ENCODE peak calls at places on chromosome 7, in four cellular contexts. V, J, H and C are unnamed samples.

GRCh38 chr7:32145911-32146310 is 75.7 kb upstream of the PDE1C start:
- DNase-seq in J (no peak), H (no peak), V (no peak), C (no peak)

GRCh38 chr7:1459512-1459892 is 232 bp upstream of the MICALL2 start:
- DNase-seq in H (peak; percentile 94), V (peak; percentile 97), J (peak; percentile 100), C (peak; percentile 100)

GRCh38 chr7:151008511-151009323 is 15.6 kb downstream of the ATG9B start:
- DNase-seq in H (peak; percentile 75), V (peak; percentile 97), J (peak; percentile 95), C (peak; percentile 80)

GRCh38 chr7:13848576-13849527 is 140.6 kb downstream of the ETV1 start:
- DNase-seq in V (peak; percentile 10), H (no peak), J (no peak), C (peak; percentile 21)

GRCh38 chr7:104548861-104549260 is 220.5 kb downstream of the LHFPL3 start:
- DNase-seq in V (no peak), J (no peak), H (no peak), C (no peak)

GRCh38 chr7:50474382-50475155 is 24.4 kb upstream of the FIGNL1 start:
- DNase-seq in H (no peak), V (no peak), J (no peak), C (no peak)

GRCh38 chr7:103803631-103804030 is 185.8 kb downstream of the RELN start:
- DNase-seq in H (no peak), V (no peak), J (no peak), C (no peak)

GRCh38 chr7:119596651-119597050 is 676.3 kb upstream of the KCND2 start:
- DNase-seq in V (no peak), J (no peak), H (no peak), C (no peak)

GRCh38 chr7:105257338-105257737 is 131.4 kb downstream of the SRPK2 start:
- DNase-seq in J (no peak), H (no peak), V (no peak), C (peak; percentile 50)

GRCh38 chr7:51645707-51646298 is 329.2 kb upstream of the COBL start:
- DNase-seq in J (no peak), H (no peak), V (no peak), C (no peak)

GRCh38 chr7:88226886-88227516 is 7.2 kb upstream of the SRI start:
- DNase-seq in J (no peak), V (no peak), H (no peak), C (no peak)

GRCh38 chr7:105156731-105157130 is 142.7 kb downstream of the KMT2E start:
- DNase-seq in H (no peak), J (no peak), V (no peak), C (no peak)

GRCh38 chr7:11516328-11516727 is 315.7 kb downstream of the THSD7A start:
- DNase-seq in H (no peak), J (no peak), V (no peak), C (no peak)

GRCh38 chr7:4556868-4557620 is 125.1 kb upstream of the FOXK1 start:
- DNase-seq in H (no peak), J (no peak), V (no peak), C (no peak)

DNA sequence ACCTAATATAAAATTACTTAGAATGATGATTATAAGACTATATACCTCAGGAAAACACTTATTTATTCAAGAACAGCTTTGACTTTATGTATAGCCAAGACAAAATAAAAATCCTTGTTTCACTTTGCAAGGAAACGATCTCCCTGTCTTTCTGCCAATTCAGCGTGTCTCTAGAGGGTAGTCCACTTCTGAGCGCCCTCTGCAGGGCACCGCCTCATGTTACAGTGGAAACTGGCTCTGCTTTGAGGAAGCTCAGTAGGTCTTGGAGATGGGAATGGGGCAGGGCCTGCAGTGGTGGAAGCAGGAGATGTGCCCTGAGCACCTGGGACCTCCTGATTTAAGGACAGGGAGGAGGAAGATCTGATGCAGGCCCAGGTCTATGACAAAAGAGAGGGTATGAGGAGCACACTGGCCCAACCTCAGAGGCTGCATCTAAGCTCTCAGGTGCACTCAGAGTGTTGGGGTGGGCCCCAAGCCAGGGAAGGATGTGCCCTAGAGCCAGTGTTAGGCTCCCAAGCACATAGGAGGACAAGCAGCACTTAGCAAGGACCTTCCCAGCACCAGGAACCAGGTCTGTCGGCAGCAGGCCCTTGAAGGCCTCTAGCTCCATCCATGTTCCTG is 481.0 kb downstream of the TNS3 start:
- DNase-seq in J (peak; percentile 80), V (peak; percentile 34), H (peak; percentile 27), C (peak; percentile 44)
- TF ChIP-seq TEAD4 in J (no peak), V (no peak), H (no peak), C (no peak)

DNA sequence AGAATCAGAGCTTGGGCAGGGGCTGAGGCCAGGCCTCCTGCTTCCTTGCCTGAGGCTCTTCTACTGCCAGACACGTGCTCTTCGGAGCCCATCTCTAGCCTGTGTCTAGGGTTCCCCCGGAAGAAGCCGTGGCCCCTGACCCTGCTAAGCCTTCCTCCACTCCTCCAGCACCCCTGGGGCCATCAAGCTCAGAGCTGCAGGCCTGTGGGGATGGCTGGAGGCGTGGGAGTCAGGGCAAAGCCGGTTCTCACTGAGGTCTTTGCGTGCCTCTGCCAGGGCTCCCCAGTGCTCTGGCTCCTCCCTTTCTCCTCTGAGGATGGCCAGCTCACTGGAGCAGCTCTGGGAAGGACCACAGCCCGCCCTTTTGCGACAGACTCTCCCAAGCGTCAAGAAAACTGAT is 34.4 kb downstream of the GHRHR start:
- DNase-seq in V (no peak), J (no peak), H (no peak), C (no peak)
- TF ChIP-seq TEAD4 in V (no peak), J (no peak), H (no peak), C (no peak)

DNA sequence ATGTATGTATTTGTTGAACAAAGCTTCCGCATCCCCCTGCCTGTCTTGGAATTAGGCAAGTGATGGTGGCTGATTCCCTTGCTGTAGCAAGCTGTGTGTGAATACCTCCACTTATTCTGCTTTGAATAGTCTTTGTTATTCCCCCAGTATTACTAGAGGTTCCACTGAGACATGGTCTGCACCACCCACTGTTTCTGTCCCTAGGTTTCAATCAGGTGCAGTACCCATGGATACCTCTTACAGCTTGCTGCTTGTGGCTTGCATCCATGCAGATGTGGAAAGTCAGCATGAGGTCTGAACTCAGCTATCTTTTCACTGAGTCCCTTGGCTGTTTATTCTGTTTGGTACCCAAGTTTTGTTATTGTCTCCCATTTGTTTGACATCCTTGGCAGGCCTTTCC is 447.4 kb downstream of the GRM8 start:
- DNase-seq in J (no peak), V (no peak), H (no peak), C (no peak)
- TF ChIP-seq TEAD4 in J (no peak), V (no peak), H (no peak), C (no peak)

GRCh38 chr7:98211676-98212531 is 665 bp downstream of the BHLHA15 start:
- DNase-seq in J (peak; percentile 15), H (no peak), V (peak; percentile 56), C (peak; percentile 60)
- TF ChIP-seq TEAD4 in J (no peak), H (no peak), V (no peak), C (no peak)

GRCh38 chr7:115447495-115447894 is 525.6 kb downstream of the MDFIC start:
- DNase-seq in J (no peak), H (no peak), V (no peak), C (no peak)
- TF ChIP-seq TEAD4 in J (no peak), H (no peak), V (no peak), C (no peak)

DNA sequence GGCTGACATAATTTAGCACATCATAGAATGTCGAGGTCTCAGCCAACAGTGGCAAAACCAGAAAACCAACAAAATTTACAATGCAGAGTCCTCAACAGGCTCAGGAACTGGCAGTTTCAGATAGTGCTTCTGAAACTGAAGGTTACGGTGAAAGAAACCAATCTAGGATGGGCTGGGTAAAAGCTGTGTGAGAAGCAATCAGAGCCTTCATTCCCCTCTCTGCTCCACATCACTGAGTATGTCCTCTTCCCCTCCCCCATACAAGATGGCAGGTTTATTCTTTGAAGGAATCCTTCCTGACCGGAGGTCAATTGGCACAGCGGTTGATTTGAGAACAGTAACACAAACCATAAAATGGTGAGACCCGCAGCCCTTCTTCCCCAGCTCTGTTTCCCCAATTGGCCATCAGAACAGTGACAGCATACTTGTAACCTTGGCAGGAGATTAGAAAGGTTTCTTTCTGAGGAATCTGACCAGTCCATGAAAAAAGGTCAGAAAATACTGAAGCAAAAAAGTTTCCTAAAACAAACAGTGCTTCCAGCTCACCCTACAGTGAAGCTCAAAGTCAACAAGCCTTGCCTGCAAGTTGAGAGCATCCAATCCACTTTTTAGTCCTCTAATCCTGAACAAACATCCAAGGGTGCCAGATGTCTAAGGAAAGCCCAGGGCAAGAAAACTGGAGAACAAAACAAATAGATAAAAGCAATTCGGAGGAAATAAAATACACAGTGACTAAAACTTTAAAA is 53.9 kb upstream of the IL6 start:
- DNase-seq in H (no peak), J (no peak), V (no peak), C (no peak)
- TF ChIP-seq TEAD4 in H (no peak), J (no peak), V (no peak), C (no peak)

GRCh38 chr7:49245062-49245461 is 320.7 kb downstream of the CDC14C start:
- DNase-seq in H (no peak), J (no peak), V (no peak), C (no peak)

GRCh38 chr7:49243521-49243920 is 319.2 kb downstream of the CDC14C start:
- DNase-seq in H (no peak), J (no peak), V (no peak), C (no peak)

GRCh38 chr7:49247759-49248158 is 323.4 kb downstream of the CDC14C start:
- DNase-seq in H (no peak), V (no peak), J (no peak), C (no peak)

GRCh38 chr7:49244543-49244942 is 320.2 kb downstream of the CDC14C start:
- DNase-seq in J (peak; percentile 54), V (no peak), H (peak; percentile 59), C (no peak)
- TF ChIP-seq TEAD4 in J (no peak), V (no peak), H (peak; percentile 96), C (no peak)

GRCh38 chr7:74481458-74482324 is 28.0 kb downstream of the GTF2IRD1 start:
- DNase-seq in J (no peak), H (no peak), V (no peak), C (peak; percentile 61)

GRCh38 chr7:74479066-74479781 is 25.5 kb downstream of the GTF2IRD1 start:
- DNase-seq in J (no peak), H (no peak), V (no peak), C (peak; percentile 70)

GRCh38 chr7:74479961-74480829 is 26.5 kb downstream of the GTF2IRD1 start:
- DNase-seq in J (peak; percentile 78), H (peak; percentile 44), V (no peak), C (peak; percentile 95)

GRCh38 chr7:74482629-74483401 is 29.1 kb downstream of the GTF2IRD1 start:
- DNase-seq in V (no peak), J (no peak), H (no peak), C (no peak)

DNA sequence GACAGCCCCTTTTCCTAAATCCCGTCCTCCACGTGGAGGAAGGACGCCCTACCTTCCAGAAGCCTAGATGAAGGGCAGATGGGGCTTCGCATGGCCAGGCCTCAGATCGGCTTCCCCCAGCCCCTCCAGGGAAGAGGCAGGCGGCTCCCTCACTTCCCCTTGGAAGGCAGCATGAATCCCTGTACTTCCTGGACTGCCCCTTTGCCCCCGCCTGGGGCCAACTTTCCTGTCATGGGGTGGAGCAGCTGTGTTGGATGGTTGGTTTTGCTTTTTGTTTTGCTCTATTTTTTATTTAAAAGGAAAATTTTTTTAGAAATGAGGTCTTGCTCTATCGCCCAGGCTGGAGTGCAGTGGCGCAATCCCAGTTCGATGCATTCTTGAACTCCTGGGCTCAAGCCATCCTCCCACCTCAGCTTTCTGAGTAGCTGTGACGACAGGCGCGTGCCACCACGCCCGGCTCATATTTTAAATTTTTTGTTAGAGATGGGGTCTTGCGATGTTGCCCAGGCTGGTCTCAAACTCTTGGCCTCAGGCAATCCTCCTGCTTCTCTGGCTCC is 27.2 kb downstream of the GTF2IRD1 start:
- DNase-seq in V (no peak), H (no peak), J (no peak), C (no peak)
- TF ChIP-seq TEAD4 in V (no peak), H (no peak), J (no peak), C (no peak)